ENCODE peak calls at places on chromosomes 1 and 21, in nine cellular contexts. X is GM12891, F is uterus, C is IMR-90, S is stomach, U is ovary, E is heart left ventricle, I is H54, R is A549. Z is an unnamed sample.

GRCh38 chr1:111784273-111784901 is 28.7 kb downstream of the DDX20 start:
- DNase-seq in X (no peak), F (no peak), C (no peak), S (no peak), U (no peak), E (no peak), I (no peak), R (no peak), Z (no peak)

GRCh38 chr1:66981679-66982078 is 56.9 kb downstream of the MIER1 start:
- DNase-seq in X (no peak), F (peak), C (peak), S (no peak), U (peak), E (peak), I (no peak), R (peak), Z (peak)

GRCh38 chr1:8903410-8903809 is 24.9 kb upstream of the ENO1 start:
- DNase-seq in X (no peak), F (no peak), C (no peak), S (no peak), U (no peak), E (no peak), I (no peak), R (peak), Z (no peak)

GRCh38 chr1:199931666-199932377 is 95.7 kb upstream of the NR5A2 start:
- DNase-seq in X (no peak), F (no peak), C (no peak), S (no peak), U (no peak), E (peak), I (no peak), R (peak), Z (peak)

GRCh38 chr1:221987860-221988520 is 246.1 kb upstream of the DUSP10 start:
- DNase-seq in X (no peak), F (no peak), C (peak), S (no peak), U (no peak), E (no peak), I (peak), R (peak), Z (peak)

GRCh38 chr1:24438423-24438901 is 22.9 kb downstream of the NIPAL3 start:
- DNase-seq in X (no peak), F (peak), C (no peak), S (no peak), U (no peak), E (peak), I (no peak), R (no peak), Z (no peak)

GRCh38 chr1:38489844-38490270 is 369.7 kb downstream of the RRAGC start:
- DNase-seq in X (peak), F (no peak), C (peak), S (no peak), U (no peak), E (no peak), I (peak), R (peak), Z (peak)

GRCh38 chr1:43934279-43934985 is 831 bp downstream of the ARTN start:
- DNase-seq in X (peak), F (peak), C (peak), S (peak), U (peak), E (peak), I (no peak), R (peak), Z (peak)

GRCh38 chr1:206081811-206082210 is 28.8 kb downstream of the RHEX start:
- DNase-seq in X (no peak), F (peak), C (no peak), S (peak), U (no peak), E (no peak), I (no peak), R (no peak), Z (no peak)

GRCh38 chr1:112818990-112819689 is 104.0 kb upstream of the PPM1J start:
- DNase-seq in X (no peak), F (no peak), C (peak), S (no peak), U (no peak), E (peak), I (no peak), R (no peak), Z (no peak)

GRCh38 chr21:41219498-41220207 is 51.7 kb downstream of the BACE2 start:
- DNase-seq in X (no peak), F (no peak), C (no peak), S (no peak), U (no peak), E (no peak), I (no peak), R (no peak), Z (no peak)

GRCh38 chr1:182718311-182718710 is 33.9 kb upstream of the RGS8 start:
- DNase-seq in X (no peak), F (no peak), C (no peak), S (no peak), U (no peak), E (no peak), I (no peak), R (peak), Z (peak)

GRCh38 chr21:41369915-41370839 is 8.3 kb downstream of the MX2 start:
- DNase-seq in X (peak), F (peak), C (no peak), S (peak), U (no peak), E (no peak), I (no peak), R (no peak), Z (no peak)

GRCh38 chr1:212485895-212486590 is 53.3 kb downstream of the NENF start:
- DNase-seq in X (no peak), F (no peak), C (peak), S (peak), U (no peak), E (peak), I (peak), R (peak), Z (peak)

GRCh38 chr1:226603030-226603960 is 54.7 kb downstream of the STUM start:
- DNase-seq in X (no peak), F (peak), C (peak), S (peak), U (peak), E (peak), I (no peak), R (no peak), Z (no peak)

GRCh38 chr1:76759950-76760349 is 107.3 kb upstream of the ST6GALNAC5 start:
- DNase-seq in X (no peak), F (no peak), C (peak), S (no peak), U (no peak), E (no peak), I (no peak), R (no peak), Z (no peak)

GRCh38 chr1:233440952-233441401 is 113.5 kb downstream of the MAP3K21 start:
- DNase-seq in X (no peak), F (no peak), C (peak), S (no peak), U (peak), E (no peak), I (peak), R (peak), Z (peak)

GRCh38 chr1:9181990-9182783 is 52.4 kb upstream of the H6PD start:
- DNase-seq in X (peak), F (no peak), C (no peak), S (peak), U (peak), E (peak), I (no peak), R (peak), Z (peak)

GRCh38 chr1:150615346-150616201 is 13.8 kb downstream of the ENSA start:
- DNase-seq in X (no peak), F (no peak), C (no peak), S (no peak), U (no peak), E (no peak), I (no peak), R (peak), Z (no peak)

GRCh38 chr1:150609726-150610125 is 19.7 kb downstream of the ENSA start:
- DNase-seq in X (no peak), F (no peak), C (peak), S (no peak), U (no peak), E (no peak), I (no peak), R (no peak), Z (no peak)

GRCh38 chr1:150612014-150612345 is 17.4 kb downstream of the ENSA start:
- DNase-seq in X (no peak), F (no peak), C (no peak), S (no peak), U (no peak), E (no peak), I (no peak), R (no peak), Z (no peak)

GRCh38 chr1:150610576-150610975 is 18.8 kb downstream of the ENSA start:
- DNase-seq in X (no peak), F (no peak), C (no peak), S (no peak), U (no peak), E (no peak), I (no peak), R (no peak), Z (no peak)

DNA sequence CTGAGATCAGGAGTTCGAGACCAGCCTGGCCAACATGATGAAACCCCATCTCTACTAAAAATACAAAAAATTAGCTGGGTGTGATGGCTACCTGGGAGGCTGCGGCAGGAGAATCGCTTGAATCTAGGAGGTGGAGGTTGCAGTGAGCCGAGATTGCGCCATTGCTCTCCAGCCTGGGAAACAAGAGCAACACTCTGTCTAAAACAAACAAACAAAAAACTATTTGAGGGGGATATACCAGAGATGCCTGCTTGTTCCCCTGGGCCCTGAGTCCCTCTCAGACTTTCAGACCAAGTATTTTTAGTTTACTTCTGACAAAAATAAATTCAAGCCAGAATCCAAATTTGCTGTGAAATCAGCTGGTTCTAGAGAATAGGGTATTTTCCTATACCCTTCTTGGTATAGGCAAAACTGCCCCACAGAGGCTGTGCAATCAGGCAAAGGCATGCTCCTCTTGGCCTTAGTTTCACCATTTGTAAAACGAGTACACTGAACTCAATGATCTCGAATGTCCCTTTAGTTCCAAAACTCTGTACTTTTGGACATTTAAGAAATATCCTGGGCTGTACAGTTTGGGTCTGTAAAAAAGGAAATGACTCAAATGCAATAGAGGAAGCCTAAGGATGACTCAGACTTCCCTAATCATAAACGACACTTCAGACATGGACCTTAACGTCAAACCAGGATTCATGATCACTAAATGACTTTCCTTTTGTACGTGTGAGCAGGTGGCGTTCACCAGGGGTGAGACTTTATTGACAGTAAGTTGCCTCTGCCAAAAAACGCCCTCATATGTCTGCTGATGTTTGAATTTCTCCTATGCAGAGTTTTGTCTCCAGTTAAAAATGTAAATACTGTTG is 16.1 kb downstream of the ENSA start:
- DNase-seq in X (no peak), F (no peak), C (peak), S (no peak), U (no peak), E (peak), I (peak), R (peak), Z (peak)
- TF ChIP-seq POLR2A in X (no peak), F (no peak), C (peak), S (no peak), U (no peak), E (no peak), I (no peak), R (no peak), Z (peak)

DNA sequence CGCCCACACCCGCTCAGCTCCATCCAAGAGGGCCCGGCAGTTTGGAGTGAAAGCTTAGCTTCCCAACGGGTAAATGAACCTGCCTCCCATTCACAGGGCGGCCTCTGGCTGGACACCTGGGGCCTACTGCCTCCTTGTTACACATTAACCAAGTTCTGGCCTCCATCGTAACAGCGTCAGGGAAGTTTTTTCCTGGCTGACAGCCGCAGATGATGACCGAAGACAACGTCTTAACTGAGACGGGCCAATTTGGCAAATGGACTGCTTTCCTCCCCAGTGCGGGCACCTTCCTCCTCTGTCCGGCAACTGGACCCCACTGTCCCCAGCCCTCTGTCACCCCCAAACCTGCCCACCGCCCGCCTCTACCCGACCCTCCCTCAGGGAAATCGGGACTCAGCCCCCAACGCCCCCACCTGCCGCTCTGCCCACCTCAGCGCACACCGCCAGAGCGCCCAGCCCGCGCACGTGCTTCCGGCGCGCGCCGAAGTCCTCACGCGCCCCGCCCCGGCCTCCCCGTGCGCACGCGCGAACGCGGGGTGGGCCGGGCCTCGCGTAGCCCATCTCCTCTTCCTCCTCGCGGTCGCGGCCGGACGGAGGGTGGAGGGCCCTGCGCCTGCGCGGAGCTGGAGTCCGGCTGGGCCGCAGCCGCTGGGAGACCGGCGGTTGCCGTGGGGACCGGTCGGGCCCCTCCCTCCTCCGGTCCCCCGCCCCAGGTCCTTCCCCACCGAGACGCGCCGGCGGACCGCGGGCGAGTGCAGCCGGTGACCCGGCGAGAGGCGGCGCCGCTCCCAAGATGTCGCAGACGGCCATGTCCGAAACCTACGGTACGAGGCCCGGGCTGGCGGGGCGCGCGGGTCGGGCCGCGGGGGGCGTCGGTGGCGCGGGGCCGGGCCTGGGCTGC is at the start of gene RAB4A:
- DNase-seq in X (peak), F (peak), C (peak), S (peak), U (peak), E (peak), I (peak), R (peak), Z (peak)
- TF ChIP-seq POLR2A in X (peak), F (peak), C (peak), S (no peak), U (peak), E (peak), I (peak), R (peak), Z (peak)

GRCh38 chr1:90147093-90147492 is 152.2 kb downstream of the ZNF326 start:
- DNase-seq in X (no peak), F (no peak), C (no peak), S (no peak), U (no peak), E (no peak), I (no peak), R (no peak), Z (no peak)
- TF ChIP-seq POLR2A in X (no peak), F (no peak), C (no peak), S (no peak), U (no peak), E (no peak), I (no peak), R (no peak), Z (no peak)

GRCh38 chr1:1230656-1231399 is 973 bp downstream of the SDF4 start:
- DNase-seq in X (no peak), F (no peak), C (peak), S (no peak), U (no peak), E (no peak), I (peak), R (peak), Z (peak)

GRCh38 chr1:1231400-1232223 is at the start of gene SDF4:
- DNase-seq in X (peak), F (peak), C (peak), S (peak), U (peak), E (peak), I (peak), R (peak), Z (peak)

GRCh38 chr1:1232801-1233566 is 947 bp downstream of the B3GALT6 start:
- DNase-seq in X (no peak), F (no peak), C (no peak), S (no peak), U (no peak), E (no peak), I (no peak), R (no peak), Z (no peak)

GRCh38 chr1:1233567-1233892 is 1.5 kb downstream of the B3GALT6 start:
- DNase-seq in X (no peak), F (no peak), C (no peak), S (no peak), U (no peak), E (no peak), I (no peak), R (no peak), Z (no peak)

DNA sequence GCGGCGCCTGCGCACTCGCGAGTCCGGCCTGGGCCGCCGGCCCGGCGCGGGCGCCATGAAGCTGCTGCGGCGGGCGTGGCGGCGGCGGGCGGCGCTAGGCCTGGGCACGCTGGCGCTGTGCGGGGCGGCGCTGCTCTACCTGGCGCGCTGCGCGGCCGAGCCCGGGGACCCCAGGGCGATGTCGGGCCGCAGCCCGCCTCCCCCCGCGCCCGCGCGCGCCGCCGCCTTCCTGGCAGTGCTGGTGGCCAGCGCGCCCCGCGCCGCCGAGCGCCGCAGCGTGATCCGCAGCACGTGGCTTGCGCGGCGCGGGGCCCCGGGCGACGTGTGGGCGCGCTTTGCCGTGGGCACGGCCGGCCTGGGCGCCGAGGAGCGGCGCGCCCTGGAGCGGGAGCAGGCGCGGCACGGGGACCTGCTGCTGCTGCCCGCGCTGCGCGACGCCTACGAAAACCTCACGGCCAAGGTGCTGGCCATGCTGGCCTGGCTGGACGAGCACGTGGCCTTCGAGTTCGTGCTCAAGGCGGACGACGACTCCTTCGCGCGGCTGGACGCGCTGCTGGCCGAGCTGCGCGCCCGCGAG is at the start of gene B3GALT6:
- DNase-seq in X (no peak), F (no peak), C (peak), S (no peak), U (no peak), E (no peak), I (no peak), R (no peak), Z (no peak)
- TF ChIP-seq POLR2A in X (no peak), F (peak), C (no peak), S (no peak), U (no peak), E (no peak), I (no peak), R (peak), Z (no peak)

GRCh38 chr1:234844479-234845031 is 234.6 kb upstream of the IRF2BP2 start:
- DNase-seq in X (no peak), F (no peak), C (peak), S (no peak), U (no peak), E (no peak), I (no peak), R (no peak), Z (no peak)
- TF ChIP-seq POLR2A in X (no peak), F (no peak), C (no peak), S (no peak), U (no peak), E (no peak), I (no peak), R (no peak), Z (no peak)

DNA sequence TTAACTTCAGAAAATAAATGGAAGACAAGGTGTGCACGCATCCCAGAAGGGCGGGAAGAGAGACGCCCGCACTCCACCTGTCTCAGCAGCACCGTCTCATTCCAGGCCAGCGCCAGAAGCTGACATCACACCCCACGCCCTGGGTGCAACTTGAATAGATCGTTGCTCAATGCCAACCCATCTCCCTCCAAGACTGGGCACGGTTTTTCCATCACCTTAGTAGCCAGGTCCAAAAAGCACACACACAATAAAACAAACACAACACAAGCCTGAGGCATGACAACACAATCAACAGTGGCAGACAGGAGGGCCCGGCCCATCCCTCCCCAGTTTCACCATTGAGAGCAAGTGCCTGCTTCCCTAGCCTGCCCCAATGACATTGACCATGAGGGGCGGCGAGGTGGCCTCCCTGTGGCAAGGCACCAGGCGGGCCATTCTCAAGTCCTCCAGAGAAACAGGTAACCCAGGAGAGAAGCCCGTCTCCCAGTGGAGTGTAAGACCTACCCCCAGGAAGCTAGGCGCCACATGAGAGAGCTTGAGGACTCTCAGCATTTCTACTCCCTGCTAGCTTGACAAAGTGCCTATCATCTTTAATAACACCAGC is 2.7 kb downstream of the IFFO2 start:
- DNase-seq in X (no peak), F (no peak), C (no peak), S (no peak), U (no peak), E (no peak), I (no peak), R (peak), Z (no peak)
- TF ChIP-seq POLR2A in X (no peak), F (no peak), C (no peak), S (no peak), U (no peak), E (no peak), I (no peak), R (no peak), Z (no peak)

GRCh38 chr1:1024421-1025415 is 4.8 kb downstream of the AGRN start:
- DNase-seq in X (no peak), F (no peak), C (no peak), S (peak), U (no peak), E (no peak), I (peak), R (peak), Z (no peak)
- TF ChIP-seq POLR2A in X (no peak), F (no peak), C (no peak), S (no peak), U (no peak), E (no peak), I (no peak), R (no peak), Z (no peak)

Z was measured in erythroblast.